ENCODE peak calls at places on chromosomes 11 and 22, in eight cellular contexts. J, U, G, O, T, Y, E and H are unnamed samples.

GRCh38 chr11:33040127-33040861 is 922 bp downstream of the TCP11L1 start:
- DNase-seq in J (no peak), U (no peak), G (peak), O (peak), T (no peak), Y (peak), E (no peak), H (no peak)

GRCh38 chr22:49779226-49779625 is 48.4 kb downstream of the BRD1 start:
- DNase-seq in J (no peak), U (no peak), G (no peak), O (peak), T (no peak), Y (no peak), E (no peak), H (no peak)

GRCh38 chr11:47176328-47177228 is at the start of gene ARFGAP2:
- DNase-seq in J (peak), U (peak), G (peak), O (peak), T (peak), Y (peak), E (peak), H (peak)

GRCh38 chr11:67356867-67357561 is 3.7 kb upstream of the POLD4 start:
- DNase-seq in J (no peak), U (no peak), G (peak), O (peak), T (peak), Y (peak), E (peak), H (peak)

GRCh38 chr22:45581549-45582080 is 78.9 kb downstream of the FBLN1 start:
- DNase-seq in J (no peak), U (no peak), G (no peak), O (no peak), T (no peak), Y (no peak), E (no peak), H (no peak)

GRCh38 chr11:18315893-18316292 is 6.0 kb downstream of the HPS5 start:
- DNase-seq in J (no peak), U (no peak), G (no peak), O (no peak), T (no peak), Y (no peak), E (no peak), H (no peak)

GRCh38 chr11:20399498-20399897 is 12.0 kb downstream of the PRMT3 start:
- DNase-seq in J (no peak), U (no peak), G (no peak), O (no peak), T (no peak), Y (no peak), E (no peak), H (no peak)

GRCh38 chr11:55634813-55635212 is at the start of gene OR4P4:
- DNase-seq in J (no peak), U (no peak), G (no peak), O (no peak), T (no peak), Y (no peak), E (no peak), H (no peak)

GRCh38 chr11:19073454-19074415 is 13.2 kb upstream of the MRGPRX2 start:
- DNase-seq in J (no peak), U (no peak), G (no peak), O (no peak), T (no peak), Y (no peak), E (no peak), H (no peak)

GRCh38 chr22:37922177-37922576 is 16.1 kb downstream of the MICALL1 start:
- DNase-seq in J (no peak), U (no peak), G (no peak), O (no peak), T (no peak), Y (no peak), E (no peak), H (no peak)

GRCh38 chr11:33257897-33258630 is 883 bp downstream of the HIPK3 start:
- DNase-seq in J (peak), U (peak), G (peak), O (peak), T (peak), Y (peak), E (peak), H (peak)

GRCh38 chr11:27459191-27459590 is 13.4 kb downstream of the LGR4 start:
- DNase-seq in J (no peak), U (no peak), G (no peak), O (no peak), T (no peak), Y (no peak), E (no peak), H (no peak)

GRCh38 chr11:118304227-118304808 is at the start of gene CD3E:
- DNase-seq in J (no peak), U (no peak), G (no peak), O (no peak), T (no peak), Y (peak), E (no peak), H (no peak)

GRCh38 chr11:16239130-16240105 is 116.9 kb downstream of the SOX6 start:
- DNase-seq in J (no peak), U (no peak), G (no peak), O (no peak), T (peak), Y (no peak), E (no peak), H (no peak)

GRCh38 chr11:117908959-117909610 is 20.1 kb downstream of the TMPRSS13 start:
- DNase-seq in J (no peak), U (no peak), G (no peak), O (no peak), T (no peak), Y (no peak), E (peak), H (no peak)

GRCh38 chr11:44592125-44592643 is 26.7 kb downstream of the CD82 start:
- DNase-seq in J (peak), U (peak), G (peak), O (peak), T (no peak), Y (no peak), E (peak), H (peak)

GRCh38 chr11:132072044-132072879 is 701.8 kb downstream of the NTM start:
- DNase-seq in J (no peak), U (no peak), G (peak), O (peak), T (no peak), Y (no peak), E (no peak), H (peak)

GRCh38 chr11:72641900-72642814 is 32.1 kb downstream of the PDE2A start:
- DNase-seq in J (no peak), U (no peak), G (no peak), O (no peak), T (peak), Y (no peak), E (peak), H (peak)

GRCh38 chr22:25199726-25200520 is at the start of gene CRYBB3:
- DNase-seq in J (no peak), U (no peak), G (no peak), O (no peak), T (peak), Y (no peak), E (no peak), H (no peak)

GRCh38 chr11:47354913-47355282 is 2.4 kb upstream of the MYBPC3 start:
- DNase-seq in J (no peak), U (no peak), G (no peak), O (peak), T (no peak), Y (no peak), E (no peak), H (no peak)

GRCh38 chr11:122898799-122899198 is 16.2 kb downstream of the JHY start:
- DNase-seq in J (no peak), U (no peak), G (no peak), O (no peak), T (no peak), Y (peak), E (no peak), H (no peak)

GRCh38 chr11:102341844-102342318 is 5.1 kb upstream of the BIRC2 start:
- DNase-seq in J (peak), U (peak), G (peak), O (peak), T (peak), Y (peak), E (peak), H (peak)

GRCh38 chr22:30695351-30695762 is 683 bp downstream of the OSBP2 start:
- DNase-seq in J (no peak), U (no peak), G (no peak), O (no peak), T (no peak), Y (no peak), E (no peak), H (no peak)

GRCh38 chr11:103737791-103738190 is 298.6 kb upstream of the DDI1 start:
- DNase-seq in J (no peak), U (no peak), G (no peak), O (peak), T (peak), Y (no peak), E (no peak), H (no peak)

GRCh38 chr11:10294289-10294953 is 402 bp upstream of the SBF2 start:
- DNase-seq in J (peak), U (peak), G (peak), O (peak), T (peak), Y (no peak), E (peak), H (peak)

GRCh38 chr11:2570841-2571597 is 126.2 kb downstream of the KCNQ1 start:
- DNase-seq in J (no peak), U (no peak), G (no peak), O (no peak), T (no peak), Y (peak), E (no peak), H (no peak)

GRCh38 chr11:70399681-70400112 is 1.4 kb downstream of the CTTN start:
- DNase-seq in J (peak), U (peak), G (peak), O (peak), T (peak), Y (no peak), E (peak), H (peak)
- H3K4me3 ChIP-seq in J (peak), U (peak), G (peak), O (peak), T (peak), Y (no peak), E (peak), H (peak)

GRCh38 chr11:125165111-125165663 is 636 bp downstream of the PKNOX2 start:
- DNase-seq in J (no peak), U (no peak), G (peak), O (peak), T (peak), Y (no peak), E (peak), H (peak)

GRCh38 chr11:125163431-125164011 is 1.0 kb upstream of the PKNOX2 start:
- DNase-seq in J (no peak), U (no peak), G (no peak), O (peak), T (peak), Y (no peak), E (no peak), H (no peak)

GRCh38 chr11:125164091-125164421 is 495 bp upstream of the PKNOX2 start:
- DNase-seq in J (no peak), U (no peak), G (no peak), O (no peak), T (no peak), Y (no peak), E (no peak), H (no peak)

GRCh38 chr11:125164422-125165110 is at the start of gene PKNOX2:
- DNase-seq in J (peak), U (peak), G (peak), O (peak), T (peak), Y (peak), E (peak), H (peak)

GRCh38 chr11:125162743-125163142 is 1.8 kb upstream of the PKNOX2 start:
- DNase-seq in J (no peak), U (no peak), G (no peak), O (no peak), T (peak), Y (no peak), E (no peak), H (no peak)
- H3K4me3 ChIP-seq in J (no peak), U (no peak), G (no peak), O (no peak), T (no peak), Y (no peak), E (no peak), H (no peak)

GRCh38 chr11:126007263-126007662 is 55.4 kb downstream of the CDON start:
- DNase-seq in J (peak), U (no peak), G (peak), O (peak), T (no peak), Y (no peak), E (no peak), H (peak)
- H3K4me3 ChIP-seq in J (peak), U (no peak), G (no peak), O (no peak), T (no peak), Y (no peak), E (no peak), H (no peak)

GRCh38 chr22:39443416-39443815 is 13.4 kb upstream of the MGAT3 start:
- DNase-seq in J (no peak), U (no peak), G (no peak), O (no peak), T (no peak), Y (no peak), E (no peak), H (no peak)

GRCh38 chr22:39444247-39444800 is 12.5 kb upstream of the MGAT3 start:
- DNase-seq in J (no peak), U (no peak), G (peak), O (no peak), T (no peak), Y (no peak), E (no peak), H (no peak)

GRCh38 chr22:39444937-39445465 is 11.8 kb upstream of the MGAT3 start:
- DNase-seq in J (no peak), U (no peak), G (no peak), O (no peak), T (no peak), Y (no peak), E (no peak), H (no peak)

GRCh38 chr22:39448205-39449054 is 8.4 kb upstream of the MGAT3 start:
- DNase-seq in J (no peak), U (peak), G (no peak), O (no peak), T (no peak), Y (no peak), E (peak), H (no peak)

DNA sequence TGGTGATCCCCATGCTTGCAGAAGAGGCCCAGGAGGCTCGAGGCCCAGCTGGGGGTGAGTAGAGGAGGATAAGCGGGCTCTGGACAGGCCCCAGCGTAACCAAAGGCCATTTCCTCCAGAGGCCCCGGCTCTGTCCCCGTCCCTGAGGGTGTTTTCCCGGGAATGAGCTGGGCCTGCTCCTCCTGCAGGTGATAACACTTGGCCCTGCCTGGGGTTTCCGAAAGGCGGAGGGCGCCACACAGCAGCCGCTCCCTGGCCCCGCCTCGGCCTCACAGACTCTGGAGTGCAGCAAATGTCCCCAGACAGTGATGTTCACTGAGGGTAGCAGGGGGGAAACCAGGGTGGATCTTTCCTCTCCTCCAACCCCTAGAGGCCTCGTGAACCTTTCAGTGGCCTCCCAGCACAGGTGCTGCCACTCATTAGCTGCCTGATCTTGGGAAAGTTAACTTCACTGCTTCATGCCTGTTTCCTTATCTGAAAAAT is 10.5 kb upstream of the MGAT3 start:
- DNase-seq in J (no peak), U (no peak), G (no peak), O (no peak), T (peak), Y (no peak), E (no peak), H (no peak)
- H3K4me3 ChIP-seq in J (no peak), U (no peak), G (no peak), O (no peak), T (no peak), Y (no peak), E (no peak), H (no peak)

GRCh38 chr22:48198489-48199459 is 1436.3 kb downstream of the TBC1D22A start:
- DNase-seq in J (no peak), U (no peak), G (no peak), O (no peak), T (no peak), Y (no peak), E (no peak), H (no peak)

GRCh38 chr22:48197189-48197690 is 1434.8 kb downstream of the TBC1D22A start:
- DNase-seq in J (no peak), U (no peak), G (no peak), O (no peak), T (no peak), Y (no peak), E (no peak), H (no peak)

GRCh38 chr22:48204296-48204695 is 1441.8 kb downstream of the TBC1D22A start:
- DNase-seq in J (no peak), U (no peak), G (no peak), O (no peak), T (no peak), Y (no peak), E (no peak), H (no peak)

DNA sequence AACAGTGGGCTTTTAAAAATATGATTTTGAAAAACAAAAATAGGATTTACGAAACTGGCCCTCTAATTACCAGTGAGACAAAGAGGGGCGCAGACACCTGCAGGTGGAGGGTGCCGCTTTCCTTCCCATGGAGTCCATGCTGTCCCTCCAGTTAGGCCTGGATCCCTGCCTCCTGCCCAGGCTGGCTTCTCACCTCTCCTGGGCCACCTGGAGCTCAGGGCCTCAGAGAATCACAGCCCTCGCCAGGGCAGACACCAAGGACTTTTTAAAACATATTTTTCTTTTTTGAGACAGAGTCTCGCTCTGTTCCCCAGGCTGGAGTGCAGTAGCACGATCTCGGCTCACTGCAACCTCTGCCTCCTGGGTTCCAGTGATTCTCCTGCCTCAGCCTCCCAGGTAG is 1437.2 kb downstream of the TBC1D22A start:
- DNase-seq in J (no peak), U (no peak), G (no peak), O (no peak), T (no peak), Y (no peak), E (no peak), H (no peak)
- H3K4me3 ChIP-seq in J (no peak), U (no peak), G (no peak), O (no peak), T (no peak), Y (no peak), E (no peak), H (no peak)

DNA sequence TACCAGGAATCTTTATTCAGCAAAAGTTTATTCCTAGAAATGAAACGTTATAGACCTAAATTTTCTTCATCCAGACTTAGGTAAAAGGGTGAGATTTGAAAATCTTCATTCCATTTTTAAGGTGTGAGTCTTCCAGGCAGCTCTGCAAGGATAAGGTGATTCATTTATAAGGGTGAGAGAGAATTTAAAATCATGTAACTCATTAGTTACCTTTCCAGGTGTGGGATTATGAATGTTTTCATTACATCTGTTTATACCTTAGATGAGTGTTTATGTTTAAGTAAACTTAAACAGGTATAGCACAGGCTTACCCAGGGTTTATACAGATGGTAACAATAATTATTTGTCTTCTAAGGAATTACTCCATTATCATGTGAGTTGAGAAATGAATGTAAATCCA is 2.8 kb downstream of the PRSS23 start:
- DNase-seq in J (no peak), U (no peak), G (no peak), O (no peak), T (no peak), Y (no peak), E (no peak), H (no peak)
- H3K4me3 ChIP-seq in J (peak), U (no peak), G (peak), O (no peak), T (peak), Y (no peak), E (no peak), H (no peak)